ENCODE peak calls at places on chromosomes 5 and 9, in nine cellular contexts. F is KBM-7; T is activated effector memory CD4-positive, alpha-beta T cell treated with anti-CD3 and anti-CD28 coated beads, Interleukin-2, amount 50 U/mL, for 16 hours; J is NCI-H2029; A is sciatic nerve; P is HFFc6; B is A172; C is suprapubic skin; W is cardiac fibroblast. L is an unnamed sample.

GRCh38 chr9:79623799-79624721 is 52.3 kb downstream of the TLE4 start:
- DNase-seq in F (peak; percentile 93), T (no peak), J (peak; percentile 17), A (no peak), P (no peak), B (peak; percentile 45), C (no peak), W (peak; percentile 42), L (peak; percentile 85)

GRCh38 chr9:17810728-17811634 is 232.1 kb downstream of the SH3GL2 start:
- DNase-seq in F (peak; percentile 38), T (peak; percentile 63), J (peak; percentile 10), A (peak; percentile 76), P (peak; percentile 43), B (peak; percentile 48), C (no peak), W (peak; percentile 78), L (peak; percentile 25)

GRCh38 chr5:169748189-169748588 is 111.1 kb downstream of the DOCK2 start:
- DNase-seq in F (no peak), T (no peak), J (no peak), A (no peak), P (no peak), B (no peak), C (no peak), W (no peak), L (no peak)

GRCh38 chr9:34957492-34958410 is at the start of gene PHF24:
- DNase-seq in F (no peak), T (peak; percentile 73), J (no peak), A (no peak), P (no peak), B (no peak), C (no peak), W (no peak), L (no peak)

GRCh38 chr5:77437194-77437593 is 54.9 kb downstream of the WDR41 start:
- DNase-seq in F (peak; percentile 11), T (no peak), J (peak; percentile 16), A (no peak), P (no peak), B (no peak), C (no peak), W (no peak), L (peak; percentile 25)

GRCh38 chr5:14816999-14817761 is 54.4 kb downstream of the ANKH start:
- DNase-seq in F (no peak), T (no peak), J (no peak), A (no peak), P (peak; percentile 78), B (peak; percentile 80), C (no peak), W (peak; percentile 97), L (no peak)

GRCh38 chr5:55187370-55187769 is 14.4 kb upstream of the CDC20B start:
- DNase-seq in F (peak; percentile 44), T (no peak), J (peak; percentile 61), A (no peak), P (peak; percentile 18), B (peak; percentile 26), C (no peak), W (no peak), L (peak; percentile 4)

GRCh38 chr5:134365604-134366003 is 1.4 kb downstream of the CDKL3 start:
- DNase-seq in F (no peak), T (no peak), J (no peak), A (no peak), P (no peak), B (no peak), C (no peak), W (no peak), L (no peak)

GRCh38 chr5:120463991-120464626 is at the start of gene PRR16:
- DNase-seq in F (peak; percentile 65), T (peak; percentile 58), J (no peak), A (peak; percentile 59), P (peak; percentile 55), B (no peak), C (peak; percentile 78), W (peak; percentile 65), L (no peak)

GRCh38 chr5:35354751-35355150 is 124.5 kb upstream of the PRLR start:
- DNase-seq in F (no peak), T (no peak), J (no peak), A (no peak), P (no peak), B (no peak), C (no peak), W (no peak), L (no peak)

GRCh38 chr5:68534131-68534940 is 318.8 kb downstream of the PIK3R1 start:
- DNase-seq in F (no peak), T (no peak), J (peak; percentile 83), A (no peak), P (no peak), B (peak; percentile 60), C (no peak), W (peak; percentile 37), L (peak; percentile 62)

GRCh38 chr9:28155067-28155466 is 581.8 kb upstream of the C9orf72 start:
- DNase-seq in F (no peak), T (no peak), J (no peak), A (no peak), P (no peak), B (peak; percentile 4), C (no peak), W (no peak), L (peak; percentile 13)

GRCh38 chr5:142798099-142798768 is 28.1 kb downstream of the ARHGAP26 start:
- DNase-seq in F (peak; percentile 97), T (no peak), J (no peak), A (no peak), P (no peak), B (no peak), C (no peak), W (no peak), L (no peak)

GRCh38 chr9:15144567-15145174 is 162.3 kb downstream of the TTC39B start:
- DNase-seq in F (no peak), T (no peak), J (peak; percentile 34), A (no peak), P (no peak), B (no peak), C (no peak), W (peak; percentile 54), L (peak; percentile 14)

GRCh38 chr9:94250456-94250855 is 8.6 kb upstream of the ZNF169 start:
- DNase-seq in F (no peak), T (no peak), J (no peak), A (no peak), P (peak; percentile 22), B (peak; percentile 10), C (no peak), W (no peak), L (no peak)

GRCh38 chr5:101437341-101437740 is 534.3 kb upstream of the ST8SIA4 start:
- DNase-seq in F (no peak), T (no peak), J (no peak), A (no peak), P (no peak), B (no peak), C (no peak), W (no peak), L (no peak)

GRCh38 chr9:111016046-111017026 is 21.9 kb downstream of the LPAR1 start:
- DNase-seq in F (peak; percentile 18), T (no peak), J (peak; percentile 89), A (no peak), P (peak; percentile 32), B (no peak), C (no peak), W (peak; percentile 70), L (peak; percentile 66)

GRCh38 chr9:113493080-113493615 is 29.6 kb downstream of the RGS3 start:
- DNase-seq in F (no peak), T (no peak), J (no peak), A (no peak), P (no peak), B (no peak), C (no peak), W (no peak), L (no peak)

GRCh38 chr9:94937214-94937903 is 210.9 kb downstream of the AOPEP start:
- DNase-seq in F (no peak), T (no peak), J (peak; percentile 6), A (no peak), P (peak; percentile 92), B (peak; percentile 93), C (no peak), W (peak; percentile 92), L (no peak)

GRCh38 chr5:141135030-141135717 is at the start of gene PCDHB5:
- DNase-seq in F (peak; percentile 76), T (no peak), J (no peak), A (no peak), P (no peak), B (peak; percentile 66), C (no peak), W (peak; percentile 29), L (no peak)

GRCh38 chr9:109834855-109835254 is 54.9 kb downstream of the PALM2AKAP2 start:
- DNase-seq in F (no peak), T (no peak), J (no peak), A (no peak), P (no peak), B (no peak), C (no peak), W (no peak), L (no peak)

GRCh38 chr5:151417712-151418111 is 29.7 kb upstream of the SLC36A1 start:
- DNase-seq in F (no peak), T (no peak), J (no peak), A (no peak), P (no peak), B (no peak), C (no peak), W (no peak), L (no peak)

GRCh38 chr9:36401179-36401740 is 1.2 kb upstream of the RNF38 start:
- DNase-seq in F (no peak), T (no peak), J (peak; percentile 80), A (no peak), P (peak; percentile 42), B (peak; percentile 47), C (no peak), W (peak; percentile 80), L (no peak)

GRCh38 chr5:107615173-107615856 is 55.4 kb downstream of the EFNA5 start:
- DNase-seq in F (no peak), T (no peak), J (no peak), A (no peak), P (no peak), B (peak; percentile 16), C (no peak), W (peak; percentile 43), L (no peak)

GRCh38 chr5:114544561-114544960 is 182.7 kb downstream of the KCNN2 start:
- DNase-seq in F (no peak), T (no peak), J (no peak), A (no peak), P (no peak), B (no peak), C (no peak), W (no peak), L (no peak)

GRCh38 chr9:109771084-109771483 is 8.9 kb upstream of the PALM2AKAP2 start:
- DNase-seq in F (no peak), T (no peak), J (no peak), A (no peak), P (peak; percentile 26), B (peak; percentile 86), C (no peak), W (peak; percentile 55), L (no peak)

GRCh38 chr5:82257729-82258128 is 20.4 kb downstream of the RPS23 start:
- DNase-seq in F (no peak), T (no peak), J (no peak), A (no peak), P (no peak), B (no peak), C (no peak), W (no peak), L (no peak)